ENCODE peak calls at places on chromosomes 13 and 19, in ten cellular contexts. C is substantia nigra; T is stimulated activated naive CD8-positive, alpha-beta T cell treated with anti-CD3 and anti-CD28 coated beads, Interleukin-15, Interleukin-2, amounts not matched to agents 100 U/mL and 50 U/mL, for 24 hours; D is tibial artery; P is stimulated activated CD4-positive, alpha-beta T cell treated with anti-CD3 and anti-CD28 coated beads, Interleukin-4, amount 100 ng/mL, for 1 hour; Z is GM10248; U is AG09319; N is GOT3; H is astrocyte of the spinal cord; X is mammary epithelial cell. O is an unnamed sample.

GRCh38 chr19:34733266-34733825 is 697 bp upstream of the ZNF181 start:
- DNase-seq in P (no peak), N (no peak), T (peak; percentile 55), H (no peak), U (no peak), C (no peak), D (peak; percentile 61), X (no peak), Z (peak; percentile 43), O (no peak)

GRCh38 chr13:36057041-36057440 is 74.1 kb downstream of the DCLK1 start:
- DNase-seq in P (no peak), D (no peak), T (no peak), X (no peak), Z (no peak), H (no peak), U (no peak), C (no peak), N (no peak), O (no peak)

GRCh38 chr19:50300814-50301606 is 28.2 kb downstream of the KCNC3 start:
- DNase-seq in N (no peak), T (peak; percentile 20), C (no peak), Z (no peak), P (no peak), D (no peak), X (peak; percentile 51), H (peak; percentile 81), U (no peak), O (no peak)

GRCh38 chr19:30522359-30522758 is 150.2 kb downstream of the ZNF536 start:
- DNase-seq in Z (no peak), P (no peak), C (no peak), N (no peak), T (no peak), D (no peak), X (no peak), H (no peak), U (no peak), O (no peak)

GRCh38 chr19:3506384-3507340 is 551 bp downstream of the FZR1 start:
- DNase-seq in U (no peak), Z (peak; percentile 55), P (peak; percentile 29), N (no peak), X (peak; percentile 40), T (peak; percentile 41), D (peak; percentile 41), C (no peak), H (no peak), O (no peak)

GRCh38 chr13:110138009-110138699 is 168.8 kb downstream of the COL4A1 start:
- DNase-seq in P (peak; percentile 75), X (peak; percentile 82), U (no peak), C (no peak), Z (peak; percentile 60), T (peak; percentile 78), H (peak; percentile 83), N (peak; percentile 47), D (peak; percentile 73), O (peak; percentile 38)

GRCh38 chr13:27372896-27373295 is 51.5 kb upstream of the GTF3A start:
- DNase-seq in P (no peak), N (no peak), T (no peak), X (no peak), C (no peak), Z (no peak), H (no peak), D (no peak), U (no peak), O (no peak)

GRCh38 chr19:18319591-18320135 is 3.2 kb downstream of the LSM4 start:
- DNase-seq in N (no peak), T (no peak), H (no peak), X (no peak), P (no peak), D (no peak), Z (no peak), C (no peak), U (no peak), O (no peak)

GRCh38 chr13:30158774-30159445 is 148.4 kb downstream of the KATNAL1 start:
- DNase-seq in D (no peak), U (peak; percentile 52), Z (no peak), C (no peak), X (no peak), H (peak; percentile 87), T (no peak), P (no peak), N (peak; percentile 34), O (no peak)

GRCh38 chr13:50521750-50522149 is 321.7 kb downstream of the DLEU7 start:
- DNase-seq in T (no peak), D (no peak), C (no peak), U (peak; percentile 27), X (no peak), Z (no peak), H (peak; percentile 38), P (no peak), N (no peak), O (no peak)

GRCh38 chr13:101258071-101258470 is 158.2 kb downstream of the NALCN start:
- DNase-seq in X (peak; percentile 64), D (no peak), T (peak; percentile 52), C (no peak), Z (peak; percentile 24), U (peak; percentile 23), N (peak; percentile 31), P (peak; percentile 23), H (peak; percentile 95), O (no peak)

GRCh38 chr13:98506343-98507059 is 70.4 kb downstream of the STK24 start:
- DNase-seq in H (no peak), Z (no peak), U (no peak), X (no peak), P (no peak), T (no peak), C (no peak), D (no peak), N (no peak), O (no peak)

GRCh38 chr13:45781553-45782326 is 69.8 kb downstream of the SIAH3 start:
- DNase-seq in X (peak; percentile 31), C (no peak), N (no peak), P (no peak), Z (no peak), D (no peak), T (no peak), U (no peak), H (peak; percentile 11), O (no peak)

GRCh38 chr19:45613926-45614725 is 12.1 kb upstream of the GPR4 start:
- DNase-seq in N (no peak), U (peak; percentile 60), X (peak; percentile 98), Z (peak; percentile 81), P (peak; percentile 21), T (peak; percentile 45), D (no peak), H (peak; percentile 93), C (no peak), O (no peak)

GRCh38 chr13:100721885-100722512 is 47.4 kb upstream of the TMTC4 start:
- DNase-seq in C (peak; percentile 17), T (peak; percentile 67), P (peak; percentile 34), H (peak; percentile 50), Z (peak; percentile 62), X (peak; percentile 12), U (peak; percentile 11), D (peak; percentile 35), N (no peak), O (peak; percentile 4)

GRCh38 chr19:24140099-24140498 is 53.1 kb downstream of the ZNF254 start:
- DNase-seq in N (no peak), P (no peak), C (no peak), H (peak; percentile 61), T (no peak), Z (no peak), X (peak; percentile 93), U (peak; percentile 42), D (no peak), O (no peak)

GRCh38 chr13:94178625-94179244 is 300.7 kb downstream of the DCT start:
- DNase-seq in N (no peak), U (no peak), Z (no peak), T (no peak), P (no peak), C (no peak), D (no peak), H (no peak), X (no peak), O (no peak)

GRCh38 chr19:34618410-34618809 is 58.5 kb downstream of the SCGB2B2 start:
- DNase-seq in T (no peak), D (no peak), P (no peak), X (no peak), N (no peak), C (no peak), U (no peak), Z (no peak), H (no peak), O (no peak)

GRCh38 chr19:39237200-39238184 is 7.3 kb downstream of the IFNL3 start:
- DNase-seq in D (no peak), Z (peak; percentile 79), X (peak; percentile 15), P (peak; percentile 55), U (no peak), T (peak; percentile 56), N (no peak), H (no peak), C (no peak), O (no peak)

GRCh38 chr13:51785592-51786424 is 18.2 kb downstream of the DHRS12 start:
- DNase-seq in C (no peak), P (no peak), H (no peak), U (no peak), N (no peak), D (peak; percentile 55), Z (no peak), T (no peak), X (no peak), O (peak; percentile 23)

GRCh38 chr13:108830916-108831315 is 201.5 kb downstream of the MYO16 start:
- DNase-seq in N (no peak), C (no peak), H (no peak), X (no peak), U (no peak), Z (no peak), T (no peak), P (no peak), D (no peak), O (no peak)

GRCh38 chr13:41639955-41640780 is 182.8 kb downstream of the RGCC start:
- DNase-seq in U (no peak), N (no peak), D (peak; percentile 42), Z (no peak), P (no peak), X (no peak), C (no peak), T (no peak), H (no peak), O (no peak)

GRCh38 chr19:49927526-49928264 is 1.3 kb upstream of the ATF5 start:
- DNase-seq in Z (no peak), X (no peak), T (no peak), U (no peak), N (no peak), C (no peak), H (no peak), P (no peak), D (no peak), O (no peak)

GRCh38 chr19:29680447-29680846 is 15.2 kb downstream of the PLEKHF1 start:
- DNase-seq in P (peak; percentile 74), D (no peak), T (peak; percentile 86), C (no peak), Z (peak; percentile 63), N (no peak), X (no peak), U (no peak), H (no peak), O (no peak)

GRCh38 chr13:114131581-114132418 is 623 bp downstream of the RASA3 start:
- DNase-seq in T (peak; percentile 46), H (peak; percentile 33), U (no peak), Z (no peak), C (no peak), D (no peak), N (no peak), P (peak; percentile 40), X (peak; percentile 43), O (no peak)

GRCh38 chr13:44474122-44474910 is 100.7 kb downstream of the SERP2 start:
- DNase-seq in X (no peak), N (no peak), D (no peak), Z (no peak), U (no peak), C (no peak), P (no peak), T (no peak), H (peak; percentile 22), O (no peak)

GRCh38 chr19:49999371-50000010 is 25.7 kb downstream of the VRK3 start:
- DNase-seq in N (no peak), C (no peak), U (no peak), D (no peak), X (no peak), P (no peak), H (no peak), Z (no peak), T (no peak), O (no peak)

GRCh38 chr19:17337675-17338439 is 504 bp downstream of the GTPBP3 start:
- DNase-seq in X (peak; percentile 36), T (peak; percentile 65), P (peak; percentile 39), C (no peak), D (no peak), Z (no peak), N (no peak), U (no peak), H (no peak), O (no peak)